ENCODE peak calls at places on chromosomes 16 and 17, in six cellular contexts. N is osteoblast, U is fibroblast of lung, H is A549, E is neural progenitor cell, R is endodermal cell. Y is an unnamed sample.

GRCh38 chr17:35050170-35050569 is 13.3 kb downstream of the RFFL start:
- DNase-seq in N (no peak), E (no peak), H (no peak), U (no peak), R (no peak), Y (no peak)

GRCh38 chr17:1878419-1879121 is 48.8 kb downstream of the RPA1 start:
- DNase-seq in R (no peak), E (no peak), N (peak; percentile 85), H (no peak), U (peak; percentile 44), Y (no peak)

GRCh38 chr16:17423195-17423594 is 47.6 kb downstream of the XYLT1 start:
- DNase-seq in R (no peak), U (no peak), E (peak; percentile 63), N (no peak), H (no peak), Y (no peak)

GRCh38 chr17:9072626-9073339 is 51.5 kb downstream of the NTN1 start:
- DNase-seq in U (peak; percentile 18), E (no peak), R (peak; percentile 42), H (no peak), N (no peak), Y (no peak)

GRCh38 chr17:58235821-58236220 is 2.6 kb upstream of the LPO start:
- DNase-seq in R (peak; percentile 26), U (no peak), N (no peak), E (no peak), H (no peak), Y (no peak)

GRCh38 chr16:14339694-14340093 is 268.6 kb downstream of the MRTFB start:
- DNase-seq in U (no peak), H (no peak), E (no peak), R (no peak), N (no peak), Y (no peak)

GRCh38 chr16:81694494-81695285 is 84.4 kb upstream of the PLCG2 start:
- DNase-seq in H (no peak), E (peak; percentile 74), N (peak; percentile 17), U (no peak), R (no peak), Y (no peak)

GRCh38 chr17:75927286-75927922 is 13.4 kb downstream of the FBF1 start:
- DNase-seq in E (peak; percentile 23), N (peak; percentile 78), U (no peak), H (peak; percentile 62), R (peak; percentile 90), Y (no peak)

GRCh38 chr17:57551321-57552079 is 193.6 kb downstream of the CCDC182 start:
- DNase-seq in U (no peak), R (peak; percentile 66), E (no peak), H (no peak), N (no peak), Y (peak; percentile 54)

GRCh38 chr16:87541004-87541881 is 48.4 kb upstream of the ZCCHC14 start:
- DNase-seq in H (no peak), N (peak; percentile 95), E (peak; percentile 36), R (no peak), U (peak; percentile 78), Y (no peak)

GRCh38 chr16:50756466-50756865 is 14.6 kb downstream of the CYLD start:
- DNase-seq in E (no peak), H (no peak), R (no peak), N (no peak), U (no peak), Y (no peak)

GRCh38 chr17:61018938-61019337 is 341.3 kb downstream of the BCAS3 start:
- DNase-seq in U (no peak), N (peak; percentile 11), R (peak; percentile 68), E (peak; percentile 44), H (no peak), Y (no peak)

GRCh38 chr17:3955373-3955978 is 8.8 kb downstream of the ATP2A3 start:
- DNase-seq in H (no peak), N (no peak), U (no peak), R (no peak), E (no peak), Y (no peak)

GRCh38 chr17:57373071-57373470 is 116.7 kb downstream of the MSI2 start:
- DNase-seq in R (no peak), U (no peak), N (no peak), E (no peak), H (no peak), Y (no peak)

GRCh38 chr16:72442381-72443158 is 270.6 kb upstream of the PMFBP1 start:
- DNase-seq in H (no peak), R (no peak), N (no peak), U (peak; percentile 42), E (no peak), Y (no peak)

GRCh38 chr16:56868175-56868574 is 3.2 kb downstream of the SLC12A3 start:
- DNase-seq in H (no peak), U (no peak), N (no peak), E (no peak), R (no peak), Y (no peak)

GRCh38 chr17:27760069-27760885 is 40.1 kb downstream of the NOS2 start:
- DNase-seq in E (peak; percentile 65), R (peak; percentile 97), H (peak; percentile 58), N (peak; percentile 91), U (peak; percentile 7), Y (peak; percentile 58)

GRCh38 chr17:9484789-9485188 is 90.8 kb downstream of the STX8 start:
- DNase-seq in E (no peak), R (peak; percentile 23), N (no peak), H (no peak), U (peak; percentile 87), Y (no peak)

GRCh38 chr16:28893291-28893690 is 15.0 kb downstream of the ATP2A1 start:
- DNase-seq in N (no peak), U (no peak), H (no peak), R (no peak), E (no peak), Y (no peak)

DNA sequence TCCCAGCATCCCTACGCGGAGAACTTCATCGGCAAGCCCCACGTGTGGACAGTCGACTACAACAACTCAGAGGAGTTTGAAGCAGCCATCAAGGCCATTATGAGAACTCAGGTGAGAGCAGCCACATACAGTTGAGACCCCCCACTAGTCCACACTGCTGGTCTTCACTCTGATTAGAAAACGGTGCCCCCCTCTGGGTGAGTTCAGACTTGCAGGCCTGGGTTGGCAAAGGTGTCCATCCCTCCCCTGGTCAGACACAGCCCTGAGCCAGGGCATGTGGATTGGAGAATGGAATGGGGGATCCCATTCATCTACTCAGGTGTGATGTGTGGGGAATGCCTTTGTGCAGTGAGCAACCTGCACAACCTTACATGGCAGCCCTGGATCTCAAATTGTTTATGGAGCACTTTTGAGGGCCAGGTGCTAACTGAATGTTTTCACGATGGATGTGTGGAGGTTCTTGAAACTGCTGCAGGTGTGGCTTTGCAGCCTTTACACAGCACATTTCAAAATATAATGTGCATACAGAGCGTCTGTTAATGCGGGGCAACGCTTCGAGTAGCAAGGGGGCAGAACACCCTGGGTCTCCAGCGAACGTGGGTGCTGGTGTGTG is 72.6 kb downstream of the MGAT5B start:
- DNase-seq in N (no peak), R (peak; percentile 97), U (no peak), H (peak; percentile 27), E (peak; percentile 34), Y (no peak)
- TF ChIP-seq CTCF in N (peak; percentile 15), R (peak; percentile 76), U (no peak), H (no peak), E (peak; percentile 34), Y (no peak)

GRCh38 chr16:35182943-35183550 is 1723.6 kb downstream of the TP53TG3F start:
- DNase-seq in H (no peak), R (no peak), U (no peak), N (peak; percentile 17), E (no peak), Y (no peak)

GRCh38 chr16:35180970-35181369 is 1721.6 kb downstream of the TP53TG3F start:
- DNase-seq in H (no peak), N (no peak), U (no peak), R (no peak), E (no peak), Y (no peak)

GRCh38 chr16:35181422-35182030 is 1722.1 kb downstream of the TP53TG3F start:
- DNase-seq in R (no peak), N (no peak), U (no peak), H (no peak), E (no peak), Y (no peak)

GRCh38 chr16:35184356-35184870 is 1725.0 kb downstream of the TP53TG3F start:
- DNase-seq in R (no peak), U (no peak), N (peak; percentile 15), E (no peak), H (no peak), Y (no peak)

GRCh38 chr16:35182043-35182677 is 1722.7 kb downstream of the TP53TG3F start:
- DNase-seq in U (no peak), H (no peak), R (no peak), N (peak; percentile 5), E (no peak), Y (no peak)
- H3K9me3 ChIP-seq in U (no peaks in the 10 kb centered on the region), H (no peaks in the 10 kb centered on the region), R (peaks cover 81% of the 10 kb centered on the region), N (peaks cover 6% of the 10 kb centered on the region), E (peaks cover 16% of the 10 kb centered on the region), Y (no peaks in the 10 kb centered on the region)

GRCh38 chr17:17493249-17493985 is 2.8 kb downstream of the RASD1 start:
- DNase-seq in E (peak; percentile 68), N (peak; percentile 79), H (no peak), U (no peak), R (peak; percentile 76), Y (no peak)

GRCh38 chr17:17492085-17492484 is 4.1 kb downstream of the RASD1 start:
- DNase-seq in R (peak; percentile 54), U (no peak), H (no peak), N (peak; percentile 34), E (no peak), Y (no peak)

GRCh38 chr17:17491031-17491471 is 5.1 kb downstream of the RASD1 start:
- DNase-seq in R (no peak), N (no peak), E (no peak), U (no peak), H (no peak), Y (no peak)

GRCh38 chr17:17492562-17492961 is 3.6 kb downstream of the RASD1 start:
- DNase-seq in R (no peak), E (no peak), H (no peak), N (no peak), U (no peak), Y (no peak)

GRCh38 chr17:17491546-17491988 is 4.6 kb downstream of the RASD1 start:
- DNase-seq in E (no peak), N (peak; percentile 11), U (no peak), R (no peak), H (no peak), Y (no peak)
- H3K4me1 ChIP-seq in E (peaks cover 43% of the 10 kb centered on the region), N (peaks cover 8% of the 10 kb centered on the region), U (peaks cover 3% of the 10 kb centered on the region), R (no peaks in the 10 kb centered on the region), H (no peaks in the 10 kb centered on the region), Y (peaks cover 14% of the 10 kb centered on the region)

GRCh38 chr17:781920-782731 is at the start of the genes GLOD4 and MRM3:
- DNase-seq in E (peak; percentile 94), N (peak; percentile 99), R (peak; percentile 97), H (peak; percentile 91), U (peak; percentile 81), Y (peak; percentile 92)
- TF ChIP-seq CTCF in E (peak; percentile 51), N (no peak), R (peak; percentile 75), H (no peak), U (peak; percentile 2), Y (no peak)